ENCODE peak calls at places on chromosomes 12 and 14, in seven cellular contexts. Z, V, P, R, F, M and G are unnamed samples. For H3K27me3, the result is how much of the 10 kb centered on the place peaks cover.

GRCh38 chr12:30877110-30877875 is 49.3 kb upstream of the TSPAN11 start:
- DNase-seq in P (no peak), F (peak), R (no peak), V (no peak), M (no peak), Z (no peak), G (no peak)

GRCh38 chr14:57898837-57899572 is 33.1 kb upstream of the SLC35F4 start:
- DNase-seq in V (no peak), Z (no peak), P (no peak), M (no peak), R (no peak), F (no peak), G (no peak)

GRCh38 chr14:39023939-39024871 is 78.8 kb downstream of the SEC23A start:
- DNase-seq in M (peak), P (no peak), F (no peak), V (no peak), Z (no peak), R (no peak), G (no peak)

GRCh38 chr14:106518054-106518943 is 991.9 kb downstream of the TMEM121 start:
- DNase-seq in F (no peak), R (peak), M (peak), V (no peak), P (no peak), Z (no peak), G (peak)

GRCh38 chr14:79834856-79835255 is 376.4 kb downstream of the DIO2 start:
- DNase-seq in R (no peak), M (no peak), F (no peak), Z (no peak), V (no peak), P (no peak), G (no peak)

GRCh38 chr14:37150414-37150813 is 22.0 kb downstream of the SLC25A21 start:
- DNase-seq in M (no peak), F (no peak), V (no peak), R (no peak), P (no peak), Z (peak), G (no peak)

GRCh38 chr14:93332032-93332852 is 594 bp downstream of the BTBD7 start:
- DNase-seq in F (peak), R (peak), P (no peak), V (no peak), M (peak), Z (peak), G (no peak)

GRCh38 chr14:99809376-99809775 is 16.2 kb downstream of the EML1 start:
- DNase-seq in F (no peak), P (no peak), M (peak), R (peak), V (no peak), Z (no peak), G (no peak)

GRCh38 chr14:93055651-93056115 is 60.0 kb downstream of the ITPK1 start:
- DNase-seq in F (peak), V (no peak), R (no peak), M (peak), Z (no peak), P (no peak), G (no peak)

GRCh38 chr12:129790331-129790730 is 113.5 kb downstream of the TMEM132D start:
- DNase-seq in F (no peak), M (no peak), R (no peak), Z (no peak), V (no peak), P (no peak), G (no peak)

GRCh38 chr12:4489551-4489950 is 43.9 kb upstream of the FGF6 start:
- DNase-seq in F (no peak), P (no peak), V (no peak), Z (no peak), M (no peak), R (no peak), G (no peak)

GRCh38 chr14:77204907-77205306 is 23.3 kb downstream of the TMEM63C start:
- DNase-seq in R (peak), Z (no peak), P (no peak), M (no peak), V (no peak), F (no peak), G (no peak)

GRCh38 chr14:101814869-101815268 is 53.4 kb downstream of the PPP2R5C start:
- DNase-seq in R (no peak), Z (no peak), V (no peak), P (no peak), M (no peak), F (no peak), G (no peak)

GRCh38 chr12:46944104-46944503 is 118.3 kb upstream of the SLC38A4 start:
- DNase-seq in Z (peak), F (no peak), R (no peak), P (no peak), V (no peak), M (no peak), G (no peak)

GRCh38 chr14:58740584-58740983 is 102.8 kb downstream of the DACT1 start:
- DNase-seq in P (no peak), R (no peak), Z (no peak), F (no peak), M (no peak), V (no peak), G (no peak)

GRCh38 chr14:86935241-86935640 is 1057.7 kb downstream of the GALC start:
- DNase-seq in M (no peak), V (peak), F (no peak), P (no peak), R (no peak), Z (peak), G (no peak)

GRCh38 chr14:103871596-103872480 is 24.5 kb upstream of the PPP1R13B start:
- DNase-seq in P (no peak), Z (no peak), R (peak), M (peak), F (peak), V (no peak), G (peak)

GRCh38 chr12:1546931-1547640 is 47.3 kb downstream of the FBXL14 start:
- DNase-seq in M (no peak), V (no peak), Z (no peak), R (no peak), F (no peak), P (no peak), G (no peak)

GRCh38 chr12:55663391-55663790 is 26.7 kb downstream of the OR10P1 start:
- DNase-seq in P (no peak), M (no peak), Z (no peak), V (no peak), F (no peak), R (no peak), G (no peak)

GRCh38 chr12:4214912-4215861 is 58.4 kb upstream of the CCND2 start:
- DNase-seq in F (peak), P (peak), Z (no peak), M (peak), V (no peak), R (peak), G (peak)

GRCh38 chr12:27571463-27571862 is 47.5 kb downstream of the PPFIBP1 start:
- DNase-seq in R (no peak), P (no peak), M (no peak), Z (peak), V (peak), F (no peak), G (no peak)

GRCh38 chr14:93033983-93034670 is 81.6 kb downstream of the ITPK1 start:
- DNase-seq in R (no peak), Z (no peak), P (no peak), V (no peak), F (no peak), M (no peak), G (peak)

GRCh38 chr14:60183724-60184596 is 18.8 kb upstream of the DHRS7 start:
- DNase-seq in R (no peak), Z (peak), F (no peak), M (no peak), V (no peak), P (no peak), G (no peak)

GRCh38 chr12:45309826-45310626 is 94.1 kb downstream of the ANO6 start:
- DNase-seq in R (no peak), Z (no peak), M (no peak), P (no peak), F (no peak), V (no peak), G (no peak)

GRCh38 chr14:64763089-64763782 is 59.0 kb downstream of the PLEKHG3 start:
- DNase-seq in M (no peak), V (no peak), P (no peak), Z (no peak), R (no peak), F (peak), G (no peak)

GRCh38 chr14:64760916-64761315 is 56.7 kb downstream of the PLEKHG3 start:
- DNase-seq in Z (no peak), R (no peak), F (peak), P (no peak), M (no peak), V (no peak), G (no peak)

GRCh38 chr14:64760146-64760755 is 56.0 kb downstream of the PLEKHG3 start:
- DNase-seq in Z (peak), P (no peak), F (no peak), R (no peak), V (no peak), M (peak), G (peak)

GRCh38 chr14:64762044-64763034 is 58.1 kb downstream of the PLEKHG3 start:
- DNase-seq in P (no peak), F (peak), Z (peak), V (peak), R (peak), M (peak), G (peak)

DNA sequence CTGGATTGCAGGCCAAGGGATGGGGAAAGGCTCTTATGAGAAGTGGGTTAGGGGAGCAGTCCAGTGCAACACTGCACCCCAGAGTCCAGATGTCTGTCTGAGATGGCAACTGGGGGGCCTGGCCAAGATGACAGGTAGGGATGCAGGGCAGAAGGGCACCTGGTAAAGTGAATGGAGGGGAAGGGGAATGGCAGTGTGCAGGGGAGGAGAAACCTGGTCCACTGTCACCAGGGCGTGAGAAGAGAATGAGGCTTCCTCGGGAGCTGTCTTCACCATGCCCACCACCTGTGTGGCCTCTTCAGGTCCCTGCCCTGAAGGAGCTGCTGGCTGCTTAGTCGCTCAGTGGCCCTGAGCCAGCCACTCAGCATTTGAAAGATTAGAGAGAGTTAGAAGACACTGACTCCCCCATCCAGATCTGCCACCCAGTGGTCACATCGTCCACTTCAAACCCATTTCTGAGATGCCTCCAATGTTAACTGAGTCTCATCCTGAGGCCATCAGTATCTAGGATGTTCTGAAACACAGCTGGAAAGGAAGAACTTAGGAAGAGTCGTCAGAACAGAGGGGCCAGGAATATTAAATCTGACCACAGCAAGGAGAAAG is 57.3 kb downstream of the PLEKHG3 start:
- DNase-seq in Z (no peak), M (no peak), R (no peak), P (no peak), V (no peak), F (peak), G (no peak)
- TF ChIP-seq CTCF in Z (peak), M (no peak), R (no peak), P (no peak), V (peak), F (no peak), G (no peak)

GRCh38 chr14:24308342-24309124 is 756 bp upstream of the CIDEB start:
- DNase-seq in F (no peak), M (no peak), P (no peak), R (no peak), Z (no peak), V (no peak), G (no peak)

GRCh38 chr14:24311837-24312615 is 724 bp downstream of the LTB4R start:
- DNase-seq in R (no peak), F (no peak), V (no peak), M (no peak), Z (no peak), P (no peak), G (no peak)

GRCh38 chr14:24309538-24310386 is at the start of gene LTB4R2:
- DNase-seq in M (no peak), P (no peak), R (no peak), V (peak), Z (peak), F (no peak), G (no peak)

GRCh38 chr14:24310666-24311604 is at the start of gene LTB4R:
- DNase-seq in Z (peak), P (no peak), V (peak), R (peak), F (peak), M (peak), G (peak)

GRCh38 chr14:24310387-24310665 is 386 bp downstream of the LTB4R2 start:
- DNase-seq in V (no peak), R (no peak), P (no peak), F (no peak), M (peak), Z (no peak), G (no peak)
- H3K27ac ChIP-seq in V (peak), R (peak), P (peak), F (peak), M (peak), Z (peak), G (peak)

GRCh38 chr12:53169644-53170043 is 10.9 kb upstream of the ZNF740 start:
- DNase-seq in R (no peak), P (no peak), F (no peak), V (no peak), M (no peak), Z (no peak), G (no peak)
- H3K27me3 ChIP-seq in R (under half), P (under half), F (under half), V (under half), M (under half), Z (under half), G (under half)

GRCh38 chr12:94148841-94149780 is 734 bp downstream of the PLXNC1 start:
- DNase-seq in Z (peak), R (peak), F (peak), M (peak), V (no peak), P (no peak), G (peak)
- TF ChIP-seq CTCF in Z (peak), R (peak), F (peak), M (no peak), V (peak), P (no peak), G (peak)

GRCh38 chr14:74945261-74945851 is 10.0 kb downstream of the PGF start:
- DNase-seq in P (no peak), V (no peak), M (peak), F (no peak), Z (no peak), R (no peak), G (no peak)
- H3K27ac ChIP-seq in P (peak), V (no peak), M (no peak), F (no peak), Z (no peak), R (no peak), G (no peak)